ENCODE peak calls at places on chromosome 19, in ten cellular contexts. F is fibroblast of the aortic adventitia, U is RWPE2, Q is AG04449, N is endodermal cell, C is epithelial cell of esophagus, O is retinal pigment epithelial cell, L is pancreas, J is HCT116, M is AG09309. A is an unnamed sample.

GRCh38 chr19:6058411-6059201 is 51.7 kb downstream of the RFX2 start:
- DNase-seq in M (no peak), L (no peak), F (no peak), N (no peak), C (no peak), J (no peak), U (no peak), O (no peak), Q (no peak), A (no peak)

GRCh38 chr19:15449620-15450527 is at the start of gene WIZ:
- DNase-seq in O (no peak), N (peak), L (peak), U (peak), Q (no peak), J (no peak), F (peak), M (no peak), C (peak), A (peak)

GRCh38 chr19:16366056-16366432 is 41.4 kb downstream of the KLF2 start:
- DNase-seq in N (no peak), O (no peak), J (no peak), U (no peak), Q (no peak), M (no peak), C (no peak), F (no peak), L (no peak), A (no peak)

GRCh38 chr19:40750035-40750284 is 317 bp downstream of the ACTMAP start:
- DNase-seq in L (no peak), Q (no peak), M (no peak), U (no peak), N (no peak), C (no peak), J (no peak), O (no peak), F (peak), A (no peak)

GRCh38 chr19:16153582-16154336 is 10.3 kb downstream of the HSH2D start:
- DNase-seq in M (no peak), O (no peak), L (no peak), Q (no peak), F (no peak), U (no peak), C (no peak), J (peak), N (peak), A (no peak)

GRCh38 chr19:2247433-2248101 is 1.6 kb upstream of the AMH start:
- DNase-seq in N (no peak), O (no peak), L (no peak), U (no peak), J (no peak), Q (no peak), F (no peak), C (no peak), M (no peak), A (no peak)

GRCh38 chr19:14434543-14435319 is 1.6 kb downstream of the PKN1 start:
- DNase-seq in Q (no peak), M (peak), N (no peak), U (no peak), C (peak), L (peak), F (peak), J (no peak), O (peak), A (peak)

GRCh38 chr19:39906283-39906682 is 28.2 kb downstream of the FCGBP start:
- DNase-seq in N (peak), J (no peak), O (no peak), L (no peak), U (no peak), Q (no peak), F (no peak), M (no peak), C (no peak), A (no peak)

GRCh38 chr19:55113570-55114039 is 3.8 kb downstream of the PPP1R12C start:
- DNase-seq in J (no peak), C (no peak), U (no peak), F (peak), M (peak), L (peak), Q (peak), N (peak), O (peak), A (peak)

GRCh38 chr19:6577410-6578125 is 13.4 kb downstream of the CD70 start:
- DNase-seq in U (peak), J (no peak), M (no peak), Q (no peak), O (no peak), C (peak), N (no peak), L (no peak), F (peak), A (peak)

GRCh38 chr19:19552811-19553210 is 14.7 kb downstream of the CILP2 start:
- DNase-seq in C (peak), J (no peak), O (no peak), Q (no peak), L (no peak), F (no peak), U (peak), M (no peak), N (peak), A (no peak)

GRCh38 chr19:13463296-13463695 is 43.0 kb downstream of the CACNA1A start:
- DNase-seq in L (no peak), F (peak), C (peak), J (no peak), M (no peak), Q (no peak), N (peak), O (no peak), U (no peak), A (peak)

GRCh38 chr19:56476671-56477428 is at the start of gene ZNF667:
- DNase-seq in F (peak), C (peak), O (peak), N (no peak), L (no peak), U (no peak), M (no peak), J (no peak), Q (peak), A (peak)

GRCh38 chr19:38321646-38322323 is 2.1 kb downstream of the KCNK6 start:
- DNase-seq in U (no peak), J (no peak), Q (no peak), N (no peak), M (peak), O (no peak), L (no peak), F (peak), C (peak), A (peak)

GRCh38 chr19:43476606-43477005 is 11.2 kb upstream of the LYPD3 start:
- DNase-seq in M (peak), N (no peak), F (peak), C (no peak), J (no peak), Q (peak), L (no peak), U (no peak), O (peak), A (peak)

GRCh38 chr19:8251025-8251472 is 41.9 kb downstream of the CERS4 start:
- DNase-seq in L (peak), O (peak), J (no peak), F (peak), M (no peak), N (no peak), C (no peak), Q (no peak), U (no peak), A (peak)

GRCh38 chr19:45475537-45476348 is 7.9 kb downstream of the FOSB start:
- DNase-seq in J (no peak), C (peak), N (no peak), M (no peak), L (no peak), U (no peak), O (no peak), Q (no peak), F (no peak), A (no peak)

GRCh38 chr19:58279042-58279924 is 528 bp downstream of the ZNF8 start:
- DNase-seq in J (no peak), F (peak), U (peak), M (peak), C (peak), N (peak), Q (no peak), O (peak), L (peak), A (peak)

GRCh38 chr19:16368385-16369305 is 44.0 kb downstream of the KLF2 start:
- DNase-seq in O (no peak), L (no peak), U (no peak), C (no peak), N (no peak), Q (no peak), J (no peak), F (no peak), M (no peak), A (no peak)

GRCh38 chr19:12938536-12939291 is at the start of gene CALR:
- DNase-seq in N (no peak), J (no peak), F (peak), C (peak), M (no peak), Q (no peak), O (no peak), U (no peak), L (no peak), A (peak)

GRCh38 chr19:33606556-33606955 is 15.2 kb upstream of the CHST8 start:
- DNase-seq in F (no peak), L (no peak), Q (no peak), U (no peak), O (no peak), J (no peak), C (no peak), N (no peak), M (no peak), A (no peak)

GRCh38 chr19:18206018-18206417 is 2.2 kb upstream of the RAB3A start:
- DNase-seq in L (no peak), C (no peak), O (no peak), M (no peak), N (no peak), F (no peak), U (no peak), J (no peak), Q (no peak), A (no peak)

GRCh38 chr19:18203408-18203862 is 407 bp downstream of the RAB3A start:
- DNase-seq in U (no peak), Q (no peak), M (no peak), C (no peak), N (no peak), J (no peak), F (no peak), O (no peak), L (peak), A (no peak)

GRCh38 chr19:18203863-18204393 is at the start of gene RAB3A:
- DNase-seq in N (peak), U (peak), C (peak), Q (peak), O (peak), L (peak), F (peak), M (peak), J (peak), A (peak)

GRCh38 chr19:18205180-18205915 is 1.5 kb upstream of the RAB3A start:
- DNase-seq in L (peak), J (no peak), U (no peak), O (no peak), M (peak), N (peak), F (peak), Q (no peak), C (peak), A (peak)

DNA sequence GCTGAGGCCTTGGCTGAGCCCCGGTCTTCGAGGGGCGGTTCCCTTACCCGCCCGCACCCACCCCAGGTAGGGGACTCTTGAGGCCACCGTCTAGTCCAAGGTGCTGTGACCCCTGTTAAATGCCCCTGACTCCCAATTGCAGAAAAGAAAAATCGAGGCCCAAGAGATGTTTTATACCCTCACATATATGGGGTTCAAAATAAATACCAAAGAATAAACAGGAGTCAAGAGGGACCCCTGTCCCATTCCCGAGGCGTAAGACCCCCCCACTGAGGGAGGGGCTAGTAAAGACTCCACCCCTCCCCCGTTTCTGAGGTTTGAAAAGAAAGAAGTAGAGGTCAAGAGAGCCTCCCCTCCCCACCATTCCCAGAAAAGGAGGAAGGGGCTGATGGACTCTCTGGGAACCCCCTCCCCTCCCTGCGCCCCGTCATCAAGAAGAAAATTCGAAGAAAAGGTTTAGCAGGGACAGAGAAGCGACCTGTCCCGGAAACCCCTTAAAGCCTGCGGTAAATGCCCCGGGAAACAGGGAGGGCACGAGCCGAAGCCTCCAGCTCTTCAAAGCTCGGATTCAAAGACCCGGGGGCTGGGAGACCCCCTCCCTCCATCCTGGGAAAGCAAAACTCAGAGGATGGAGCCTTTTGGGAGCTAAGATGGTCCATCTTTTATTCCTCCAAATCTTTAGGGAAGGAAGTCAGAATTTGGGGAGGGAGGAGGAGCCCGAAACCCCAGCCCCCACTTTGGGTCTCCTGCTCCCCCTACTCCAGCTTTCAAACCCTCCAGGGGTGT is 745 bp upstream of the RAB3A start:
- DNase-seq in Q (no peak), N (peak), O (no peak), J (no peak), M (no peak), F (no peak), C (no peak), L (no peak), U (no peak), A (peak)
- H3K4me3 ChIP-seq in Q (peak), N (peak), O (peak), J (peak), M (peak), F (peak), C (peak), L (peak), U (peak), A (peak)

DNA sequence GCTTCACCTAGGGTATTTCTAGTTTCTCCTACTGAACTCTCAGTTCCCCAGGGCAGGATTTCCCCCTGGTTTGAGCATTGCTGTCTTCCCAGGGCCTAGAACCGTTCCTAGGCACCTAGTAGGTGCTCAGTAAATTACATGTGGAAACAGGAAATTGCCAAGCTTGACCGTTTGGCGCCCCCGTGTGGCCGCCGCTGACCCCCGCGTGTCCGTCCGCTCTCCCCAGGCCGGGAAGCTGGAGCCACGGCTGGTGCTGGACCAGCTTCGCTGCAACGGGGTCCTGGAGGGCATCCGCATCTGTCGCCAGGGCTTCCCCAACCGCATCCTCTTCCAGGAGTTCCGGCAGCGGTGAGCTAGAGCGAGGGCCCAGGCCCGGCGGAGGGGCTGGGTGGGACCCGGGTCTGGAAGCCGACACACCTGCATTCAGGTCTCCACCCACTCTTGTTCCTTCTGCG is 55.5 kb downstream of the MYH14 start:
- DNase-seq in F (no peak), Q (no peak), M (no peak), L (no peak), C (no peak), J (no peak), O (no peak), U (no peak), N (peak), A (peak)
- TF ChIP-seq CTCF in F (no peak), Q (peak), M (peak), L (peak), C (no peak), J (peak), O (peak), U (peak), N (peak), A (peak)

GRCh38 chr19:46603195-46603637 is 2.1 kb downstream of the CALM3 start:
- DNase-seq in J (no peak), N (peak), Q (no peak), L (peak), F (no peak), M (no peak), O (no peak), U (no peak), C (no peak), A (no peak)

GRCh38 chr19:46603752-46604241 is 2.7 kb downstream of the CALM3 start:
- DNase-seq in M (no peak), L (no peak), O (no peak), N (peak), C (no peak), U (no peak), Q (no peak), J (no peak), F (no peak), A (no peak)

GRCh38 chr19:46600393-46601317 is 475 bp upstream of the CALM3 start:
- DNase-seq in Q (peak), C (peak), U (peak), O (peak), L (peak), N (peak), F (peak), J (peak), M (peak), A (peak)

GRCh38 chr19:46601318-46602224 is at the start of gene CALM3:
- DNase-seq in F (no peak), Q (no peak), N (peak), O (no peak), L (no peak), J (no peak), C (no peak), M (no peak), U (no peak), A (no peak)

DNA sequence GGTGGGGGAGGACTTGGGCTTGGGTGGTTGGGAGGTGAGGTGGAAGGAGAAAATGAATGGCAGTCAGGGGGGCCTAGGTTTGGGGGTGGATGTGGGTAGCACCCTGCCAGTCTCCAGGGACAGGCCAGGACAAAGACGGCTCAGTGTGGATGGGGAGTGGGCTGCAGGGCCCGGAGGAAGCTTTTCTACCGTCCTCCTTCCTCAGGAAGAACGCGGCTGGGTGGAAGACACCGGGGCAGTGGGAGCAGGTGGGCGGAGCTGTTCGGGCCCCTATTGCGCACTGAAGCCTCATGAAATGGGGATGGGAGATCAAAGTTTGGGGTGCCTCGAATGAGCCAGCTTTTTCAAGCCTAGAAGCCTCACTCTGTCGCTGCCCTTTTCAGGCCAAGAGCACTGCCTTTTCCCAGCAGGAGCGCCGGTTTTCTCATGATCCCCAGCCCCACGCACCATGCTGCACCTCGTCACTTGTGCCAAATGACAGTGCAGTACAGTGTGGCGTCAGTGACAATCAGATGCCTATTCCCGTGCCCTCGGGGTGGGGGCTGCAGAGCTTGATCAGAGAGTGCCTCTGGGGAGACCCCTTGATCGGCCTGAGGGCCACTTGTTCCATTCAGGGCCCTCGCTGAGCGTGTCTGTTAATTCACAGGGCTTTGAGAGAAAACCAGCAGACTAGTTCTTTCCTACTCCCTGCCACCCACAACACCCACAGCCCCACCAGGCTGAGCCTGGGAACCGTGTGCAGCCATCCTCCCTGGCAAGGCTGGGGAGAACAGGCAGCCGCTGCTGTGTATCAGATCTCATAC is 1.5 kb downstream of the CALM3 start:
- DNase-seq in F (peak), Q (no peak), M (no peak), U (peak), L (no peak), N (peak), C (no peak), O (no peak), J (no peak), A (no peak)
- H3K4me3 ChIP-seq in F (peak), Q (peak), M (peak), U (peak), L (peak), N (peak), C (peak), O (peak), J (peak), A (peak)

GRCh38 chr19:18020212-18021067 is 12.5 kb downstream of the ARRDC2 start:
- DNase-seq in L (peak), M (no peak), N (no peak), F (no peak), C (no peak), O (no peak), U (no peak), Q (no peak), J (no peak), A (peak)
- TF ChIP-seq CTCF in L (no peak), M (no peak), N (no peak), F (no peak), C (no peak), O (no peak), U (no peak), Q (no peak), J (no peak), A (no peak)

GRCh38 chr19:35557539-35558399 is 5.7 kb downstream of the ATP4A start:
- DNase-seq in J (peak), L (peak), F (peak), O (no peak), U (peak), C (peak), N (peak), M (no peak), Q (no peak), A (peak)
- H3K4me3 ChIP-seq in J (peak), L (peak), F (peak), O (peak), U (peak), C (peak), N (peak), M (peak), Q (peak), A (peak)

DNA sequence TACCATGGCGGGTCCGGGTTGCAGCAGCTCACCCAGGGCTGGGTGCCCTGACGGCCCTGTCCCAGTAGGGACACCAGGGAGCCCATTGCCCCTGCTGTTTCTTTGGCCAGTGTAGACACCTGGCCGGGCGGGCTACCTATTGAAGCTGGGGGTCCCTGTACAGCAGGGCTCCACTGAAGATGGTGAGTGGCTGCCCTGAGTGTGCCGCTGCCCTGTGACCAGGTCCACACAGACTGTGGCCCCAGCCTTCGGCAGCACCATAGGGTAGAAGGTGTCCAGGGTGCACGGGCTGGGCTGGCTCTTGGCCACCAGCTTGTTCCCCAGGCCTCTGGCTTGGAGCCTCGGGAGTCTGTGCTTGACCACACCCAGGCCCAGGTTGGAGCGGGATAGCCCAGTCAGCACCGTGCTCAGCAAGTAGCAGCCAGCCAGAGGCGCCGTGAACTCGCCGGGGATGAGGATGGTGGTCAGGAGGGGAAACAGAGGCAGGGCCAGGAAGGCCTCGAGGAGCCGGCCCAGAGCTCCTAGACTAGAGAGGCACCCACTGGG is 25.4 kb upstream of the NPAS1 start:
- DNase-seq in L (no peak), U (no peak), O (no peak), Q (no peak), N (no peak), J (no peak), M (no peak), F (no peak), C (no peak), A (no peak)
- TF ChIP-seq CTCF in L (no peak), U (no peak), O (no peak), Q (no peak), N (no peak), J (no peak), M (no peak), F (no peak), C (no peak), A (no peak)

GRCh38 chr19:31883299-31883990 is 462.0 kb upstream of the ZNF507 start:
- DNase-seq in Q (no peak), F (no peak), N (no peak), O (no peak), J (no peak), M (no peak), U (no peak), C (no peak), L (no peak), A (no peak)

GRCh38 chr19:31875550-31875949 is 469.9 kb upstream of the ZNF507 start:
- DNase-seq in C (no peak), M (no peak), N (no peak), O (no peak), F (no peak), Q (no peak), J (no peak), L (no peak), U (no peak), A (no peak)

GRCh38 chr19:31881988-31882387 is 463.4 kb upstream of the ZNF507 start:
- DNase-seq in Q (no peak), U (no peak), L (no peak), F (no peak), M (no peak), C (no peak), O (no peak), J (no peak), N (no peak), A (no peak)

GRCh38 chr19:31882709-31883108 is 462.7 kb upstream of the ZNF507 start:
- DNase-seq in O (no peak), C (no peak), U (no peak), N (no peak), Q (no peak), L (no peak), J (no peak), M (no peak), F (no peak), A (no peak)

GRCh38 chr19:31880283-31880682 is 465.1 kb upstream of the ZNF507 start:
- DNase-seq in O (no peak), L (no peak), J (no peak), C (no peak), U (no peak), F (no peak), Q (no peak), M (no peak), N (peak), A (no peak)
- H3K4me3 ChIP-seq in O (no peak), L (no peak), J (no peak), C (no peak), U (no peak), F (no peak), Q (no peak), M (no peak), N (no peak), A (no peak)